ENCODE peak calls at places on chromosomes 2 and 18, in eight cellular contexts. One of them, this sample, is unnamed.
A peak's percentile ranks its signal among the peaks of the same experiment; 100 is the strongest.

GRCh38 chr2:239482801-239483712 is 82.2 kb upstream of the HDAC4 start:
- DNase-seq in suprapubic skin: no peak
- DNase-seq in sigmoid colon: no peak
- DNase-seq in body of pancreas: no peak
- DNase-seq in A549: no peak
- DNase-seq in endothelial cell of umbilical vein: no peak
- DNase-seq in K562: no peak
- DNase-seq in NB4: no peak
- DNase-seq in this sample: no peak

GRCh38 chr2:145655366-145655765 is 1135.4 kb upstream of the ZEB2 start:
- DNase-seq in body of pancreas: no peak
- DNase-seq in suprapubic skin: no peak
- DNase-seq in sigmoid colon: no peak
- DNase-seq in endothelial cell of umbilical vein: no peak
- DNase-seq in NB4: no peak
- DNase-seq in A549: no peak
- DNase-seq in K562: no peak
- DNase-seq in this sample: no peak

GRCh38 chr18:62325806-62326645 is 916 bp downstream of the TNFRSF11A start:
- DNase-seq in body of pancreas: no peak
- DNase-seq in suprapubic skin: no peak
- DNase-seq in K562: no peak
- DNase-seq in endothelial cell of umbilical vein: peak; percentile 38
- DNase-seq in sigmoid colon: no peak
- DNase-seq in A549: peak; percentile 11
- DNase-seq in NB4: peak; percentile 35
- DNase-seq in this sample: no peak

GRCh38 chr2:34012728-34013302 is 413.7 kb upstream of the FAM98A start:
- DNase-seq in suprapubic skin: no peak
- DNase-seq in K562: no peak
- DNase-seq in A549: peak; percentile 6
- DNase-seq in endothelial cell of umbilical vein: peak; percentile 41
- DNase-seq in body of pancreas: peak; percentile 63
- DNase-seq in NB4: peak; percentile 70
- DNase-seq in sigmoid colon: peak; percentile 70
- DNase-seq in this sample: no peak

GRCh38 chr18:53739700-53740099 is 484.8 kb downstream of the MBD2 start:
- DNase-seq in suprapubic skin: no peak
- DNase-seq in K562: no peak
- DNase-seq in NB4: no peak
- DNase-seq in sigmoid colon: no peak
- DNase-seq in A549: no peak
- DNase-seq in endothelial cell of umbilical vein: no peak
- DNase-seq in body of pancreas: no peak
- DNase-seq in this sample: no peak

GRCh38 chr18:26135563-26135962 is 1.9 kb downstream of the PSMA8 start:
- DNase-seq in sigmoid colon: no peak
- DNase-seq in endothelial cell of umbilical vein: no peak
- DNase-seq in suprapubic skin: no peak
- DNase-seq in K562: no peak
- DNase-seq in NB4: no peak
- DNase-seq in body of pancreas: no peak
- DNase-seq in A549: no peak
- DNase-seq in this sample: no peak

GRCh38 chr2:7031424-7032245 is 114.4 kb downstream of the RNF144A start:
- DNase-seq in body of pancreas: peak; percentile 100
- DNase-seq in sigmoid colon: peak; percentile 68
- DNase-seq in suprapubic skin: peak; percentile 83
- DNase-seq in endothelial cell of umbilical vein: no peak
- DNase-seq in K562: no peak
- DNase-seq in NB4: peak; percentile 39
- DNase-seq in A549: no peak
- DNase-seq in this sample: peak; percentile 61

GRCh38 chr2:197310940-197311485 is 433 bp upstream of the ANKRD44 start:
- DNase-seq in suprapubic skin: no peak
- DNase-seq in endothelial cell of umbilical vein: no peak
- DNase-seq in A549: no peak
- DNase-seq in body of pancreas: no peak
- DNase-seq in NB4: no peak
- DNase-seq in K562: no peak
- DNase-seq in sigmoid colon: no peak
- DNase-seq in this sample: peak; percentile 22

GRCh38 chr2:44083054-44083453 is 85.6 kb upstream of the PPM1B start:
- DNase-seq in K562: no peak
- DNase-seq in endothelial cell of umbilical vein: no peak
- DNase-seq in body of pancreas: no peak
- DNase-seq in NB4: peak; percentile 41
- DNase-seq in A549: no peak
- DNase-seq in sigmoid colon: no peak
- DNase-seq in suprapubic skin: no peak
- DNase-seq in this sample: no peak

GRCh38 chr2:44087037-44087713 is 81.5 kb upstream of the PPM1B start:
- DNase-seq in sigmoid colon: peak; percentile 90
- DNase-seq in K562: peak; percentile 86
- DNase-seq in endothelial cell of umbilical vein: peak; percentile 85
- DNase-seq in NB4: peak; percentile 85
- DNase-seq in body of pancreas: peak; percentile 87
- DNase-seq in A549: peak; percentile 87
- DNase-seq in suprapubic skin: peak; percentile 95
- DNase-seq in this sample: peak; percentile 97

GRCh38 chr2:44086639-44087036 is 82.0 kb upstream of the PPM1B start:
- DNase-seq in suprapubic skin: no peak
- DNase-seq in NB4: no peak
- DNase-seq in K562: no peak
- DNase-seq in A549: no peak
- DNase-seq in body of pancreas: no peak
- DNase-seq in sigmoid colon: no peak
- DNase-seq in endothelial cell of umbilical vein: no peak
- DNase-seq in this sample: no peak

GRCh38 chr2:44084850-44085249 is 83.8 kb upstream of the PPM1B start:
- DNase-seq in suprapubic skin: no peak
- DNase-seq in A549: no peak
- DNase-seq in sigmoid colon: no peak
- DNase-seq in endothelial cell of umbilical vein: no peak
- DNase-seq in body of pancreas: no peak
- DNase-seq in K562: no peak
- DNase-seq in NB4: no peak
- DNase-seq in this sample: no peak

DNA sequence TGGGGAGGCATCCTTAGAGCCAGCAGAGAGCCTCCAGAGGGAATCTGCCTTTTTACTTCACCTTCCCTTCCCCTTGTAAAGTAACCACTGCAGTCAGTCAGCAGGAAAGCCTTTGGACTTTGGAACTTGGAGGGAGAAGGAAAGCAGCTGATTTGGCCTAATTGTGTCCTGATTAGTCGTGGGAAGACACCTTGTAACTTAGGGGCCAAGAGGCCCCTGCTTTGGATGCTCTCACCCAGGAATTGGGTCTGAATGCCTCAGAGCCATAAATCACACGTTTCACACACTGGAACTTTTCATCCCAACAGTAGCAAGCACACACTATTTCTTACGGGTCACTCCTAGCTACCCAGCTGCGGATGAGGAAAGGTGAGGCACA is 81.0 kb upstream of the PPM1B start:
- DNase-seq in endothelial cell of umbilical vein: no peak
- DNase-seq in suprapubic skin: no peak
- DNase-seq in A549: no peak
- DNase-seq in body of pancreas: no peak
- DNase-seq in NB4: no peak
- DNase-seq in K562: no peak
- DNase-seq in sigmoid colon: no peak
- DNase-seq in this sample: no peak
- H3K4me3 ChIP-seq in endothelial cell of umbilical vein: no peak overlapping the region
- H3K4me3 ChIP-seq in suprapubic skin: peak overlapping the region; percentile 28
- H3K4me3 ChIP-seq in A549: peak overlapping the region; percentile 36
- H3K4me3 ChIP-seq in body of pancreas: no peak overlapping the region
- H3K4me3 ChIP-seq in NB4: peak overlapping the region; percentile 29
- H3K4me3 ChIP-seq in K562: peak overlapping the region; percentile 28
- H3K4me3 ChIP-seq in sigmoid colon: peak overlapping the region; percentile 27
- H3K4me3 ChIP-seq in this sample: no peak overlapping the region

GRCh38 chr2:10436711-10437110 is 11.4 kb downstream of the ODC1 start:
- DNase-seq in NB4: no peak
- DNase-seq in endothelial cell of umbilical vein: no peak
- DNase-seq in body of pancreas: no peak
- DNase-seq in suprapubic skin: no peak
- DNase-seq in K562: no peak
- DNase-seq in A549: no peak
- DNase-seq in sigmoid colon: no peak
- DNase-seq in this sample: no peak

GRCh38 chr2:10439971-10440370 is 8.2 kb downstream of the ODC1 start:
- DNase-seq in sigmoid colon: no peak
- DNase-seq in suprapubic skin: no peak
- DNase-seq in body of pancreas: no peak
- DNase-seq in A549: no peak
- DNase-seq in NB4: no peak
- DNase-seq in endothelial cell of umbilical vein: no peak
- DNase-seq in K562: no peak
- DNase-seq in this sample: no peak

GRCh38 chr2:10439185-10439879 is 8.8 kb downstream of the ODC1 start:
- DNase-seq in endothelial cell of umbilical vein: no peak
- DNase-seq in body of pancreas: peak; percentile 42
- DNase-seq in A549: no peak
- DNase-seq in sigmoid colon: no peak
- DNase-seq in K562: no peak
- DNase-seq in NB4: peak; percentile 42
- DNase-seq in suprapubic skin: no peak
- DNase-seq in this sample: no peak

GRCh38 chr2:10437806-10438205 is 10.3 kb downstream of the ODC1 start:
- DNase-seq in body of pancreas: no peak
- DNase-seq in endothelial cell of umbilical vein: no peak
- DNase-seq in sigmoid colon: no peak
- DNase-seq in K562: no peak
- DNase-seq in suprapubic skin: no peak
- DNase-seq in NB4: no peak
- DNase-seq in A549: no peak
- DNase-seq in this sample: no peak

GRCh38 chr2:10438688-10439087 is 9.4 kb downstream of the ODC1 start:
- DNase-seq in NB4: peak; percentile 36
- DNase-seq in A549: no peak
- DNase-seq in suprapubic skin: no peak
- DNase-seq in endothelial cell of umbilical vein: no peak
- DNase-seq in body of pancreas: no peak
- DNase-seq in sigmoid colon: no peak
- DNase-seq in K562: no peak
- DNase-seq in this sample: no peak
- TF ChIP-seq POLR2A in NB4: no peak
- TF ChIP-seq POLR2A in A549: no peak
- TF ChIP-seq POLR2A in suprapubic skin: no peak
- TF ChIP-seq POLR2A in endothelial cell of umbilical vein: no peak
- TF ChIP-seq POLR2A in body of pancreas: no peak
- TF ChIP-seq POLR2A in sigmoid colon: no peak
- TF ChIP-seq POLR2A in K562: no peak
- TF ChIP-seq POLR2A in this sample: no peak

DNA sequence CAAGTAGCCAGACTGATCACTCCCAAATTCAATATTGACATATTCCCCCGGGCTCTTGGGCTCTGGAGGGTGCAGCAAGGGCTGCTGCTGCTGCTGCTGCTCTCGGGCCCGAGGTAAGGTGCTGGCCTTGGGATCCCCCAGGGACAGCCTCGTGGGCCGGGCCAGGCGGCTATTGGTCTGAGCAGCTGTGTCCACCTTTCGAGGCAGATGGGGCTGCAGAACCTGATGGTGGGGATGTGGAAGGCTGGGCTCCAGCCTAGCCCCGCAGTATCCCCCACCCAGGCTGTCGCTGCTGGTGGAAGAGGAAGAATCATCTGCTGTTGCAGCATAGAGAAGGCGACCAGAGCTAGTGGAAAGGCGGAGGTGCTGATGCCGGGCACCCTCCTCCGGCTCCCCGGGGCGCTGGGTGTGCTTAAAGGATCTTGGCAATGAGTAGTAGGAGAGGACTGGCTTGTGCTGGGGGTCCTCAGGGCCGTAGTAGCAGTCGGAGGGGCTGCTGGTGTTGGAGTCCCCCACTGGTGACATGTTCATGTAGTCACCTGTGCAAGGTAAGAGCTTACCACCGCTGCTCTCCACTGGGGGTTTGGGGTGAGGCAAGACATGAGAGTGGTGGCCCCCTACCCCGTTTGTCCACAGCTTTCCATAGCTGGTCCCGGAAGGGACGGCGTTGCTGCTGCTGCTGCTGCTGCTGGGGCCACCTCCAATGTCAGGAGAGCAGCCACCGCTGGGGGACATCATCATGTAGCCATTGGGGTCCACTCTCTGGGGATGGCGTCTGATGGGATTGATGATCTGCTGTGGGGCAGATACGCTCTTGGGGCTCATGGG is 3.4 kb downstream of the IRS1 start:
- DNase-seq in suprapubic skin: no peak
- DNase-seq in A549: no peak
- DNase-seq in NB4: no peak
- DNase-seq in endothelial cell of umbilical vein: no peak
- DNase-seq in K562: no peak
- DNase-seq in body of pancreas: peak; percentile 18
- DNase-seq in sigmoid colon: peak; percentile 69
- DNase-seq in this sample: no peak
- H3K4me3 ChIP-seq in suprapubic skin: peak overlapping the region; percentile 68
- H3K4me3 ChIP-seq in A549: peak overlapping the region; percentile 48
- H3K4me3 ChIP-seq in NB4: no peak overlapping the region
- H3K4me3 ChIP-seq in endothelial cell of umbilical vein: no peak overlapping the region
- H3K4me3 ChIP-seq in K562: no peak overlapping the region
- H3K4me3 ChIP-seq in body of pancreas: no peak overlapping the region
- H3K4me3 ChIP-seq in sigmoid colon: peak overlapping the region; percentile 91
- H3K4me3 ChIP-seq in this sample: no peak overlapping the region

GRCh38 chr2:20222769-20223344 is 2.1 kb downstream of the SDC1 start:
- DNase-seq in sigmoid colon: no peak
- DNase-seq in A549: no peak
- DNase-seq in K562: no peak
- DNase-seq in body of pancreas: no peak
- DNase-seq in suprapubic skin: no peak
- DNase-seq in NB4: no peak
- DNase-seq in endothelial cell of umbilical vein: no peak
- DNase-seq in this sample: no peak

GRCh38 chr2:20223345-20224190 is 1.4 kb downstream of the SDC1 start:
- DNase-seq in NB4: peak; percentile 57
- DNase-seq in body of pancreas: peak; percentile 59
- DNase-seq in A549: peak; percentile 87
- DNase-seq in K562: no peak
- DNase-seq in endothelial cell of umbilical vein: peak; percentile 38
- DNase-seq in sigmoid colon: no peak
- DNase-seq in suprapubic skin: no peak
- DNase-seq in this sample: peak; percentile 88

GRCh38 chr2:20219763-20220380 is 5.1 kb downstream of the SDC1 start:
- DNase-seq in K562: no peak
- DNase-seq in A549: no peak
- DNase-seq in endothelial cell of umbilical vein: no peak
- DNase-seq in sigmoid colon: no peak
- DNase-seq in NB4: no peak
- DNase-seq in suprapubic skin: no peak
- DNase-seq in body of pancreas: no peak
- DNase-seq in this sample: no peak

GRCh38 chr2:20221939-20222768 is 2.8 kb downstream of the SDC1 start:
- DNase-seq in body of pancreas: no peak
- DNase-seq in A549: no peak
- DNase-seq in sigmoid colon: no peak
- DNase-seq in K562: no peak
- DNase-seq in suprapubic skin: no peak
- DNase-seq in NB4: peak; percentile 33
- DNase-seq in endothelial cell of umbilical vein: no peak
- DNase-seq in this sample: no peak

DNA sequence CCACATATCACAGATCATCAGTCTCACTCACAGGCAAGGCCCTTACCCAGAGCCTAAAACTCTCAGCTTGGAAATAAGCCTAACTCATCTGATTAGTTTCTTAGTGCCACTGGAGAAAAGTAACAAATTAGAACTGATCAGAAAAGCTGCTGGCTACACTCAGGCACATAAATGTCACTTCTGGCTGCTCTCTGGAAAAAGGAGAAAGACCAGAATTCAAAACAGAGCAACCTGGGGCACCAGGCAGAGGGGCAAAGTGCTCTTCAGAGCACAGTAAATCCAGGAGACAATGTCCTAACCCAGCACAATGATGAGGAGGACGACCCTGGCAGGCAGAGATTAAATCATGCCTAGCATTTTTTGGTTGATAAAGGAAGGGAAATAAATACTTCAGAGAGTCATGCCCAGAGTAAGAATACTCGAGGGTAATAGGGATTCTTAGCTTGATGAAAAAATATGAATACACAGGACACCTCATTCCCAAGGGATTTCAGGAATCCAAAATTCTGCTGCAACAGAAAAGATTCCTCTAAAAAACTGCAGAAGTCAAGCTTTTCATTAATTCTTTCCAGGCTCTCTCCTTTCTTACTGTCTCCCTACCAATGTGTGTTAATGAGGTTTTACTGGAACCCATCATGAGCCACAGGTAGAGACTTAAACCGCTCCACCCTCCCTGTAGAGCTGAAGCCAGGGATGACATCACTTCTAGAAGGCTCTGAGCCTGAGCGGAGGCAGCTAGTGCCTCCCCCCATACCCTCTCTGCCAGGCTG is 3.6 kb downstream of the SDC1 start:
- DNase-seq in endothelial cell of umbilical vein: no peak
- DNase-seq in K562: no peak
- DNase-seq in sigmoid colon: no peak
- DNase-seq in A549: no peak
- DNase-seq in body of pancreas: no peak
- DNase-seq in suprapubic skin: no peak
- DNase-seq in NB4: no peak
- DNase-seq in this sample: no peak
- TF ChIP-seq POLR2A in endothelial cell of umbilical vein: no peak
- TF ChIP-seq POLR2A in K562: no peak
- TF ChIP-seq POLR2A in sigmoid colon: no peak
- TF ChIP-seq POLR2A in A549: no peak
- TF ChIP-seq POLR2A in body of pancreas: no peak
- TF ChIP-seq POLR2A in suprapubic skin: no peak
- TF ChIP-seq POLR2A in NB4: no peak
- TF ChIP-seq POLR2A in this sample: no peak